ENCODE peak calls at places on chromosomes 7 and 10, in eight cellular contexts. O, N, A, W, P, R, B and Z are unnamed samples.

GRCh38 chr7:116259821-116260440 is 49.6 kb downstream of the TES start:
- DNase-seq in N (no peak), R (peak), B (no peak), P (no peak), W (peak), A (no peak), O (no peak), Z (no peak)

GRCh38 chr7:468141-468540 is 51.5 kb downstream of the PDGFA start:
- DNase-seq in B (no peak), P (no peak), A (no peak), W (no peak), O (no peak), R (no peak), N (no peak), Z (no peak)

GRCh38 chr10:46525824-46526681 is 30.4 kb downstream of the GPRIN2 start:
- DNase-seq in O (no peak), R (peak), W (no peak), P (no peak), B (no peak), A (no peak), N (no peak), Z (no peak)

GRCh38 chr10:116287906-116288501 is 15.0 kb upstream of the GFRA1 start:
- DNase-seq in O (peak), P (no peak), B (no peak), W (peak), R (peak), N (peak), A (peak), Z (no peak)

GRCh38 chr7:27697861-27698430 is 35.3 kb upstream of the HIBADH start:
- DNase-seq in A (peak), O (no peak), B (peak), R (no peak), P (no peak), W (peak), N (peak), Z (no peak)

GRCh38 chr10:33193867-33194521 is 140.5 kb downstream of the NRP1 start:
- DNase-seq in A (peak), W (peak), B (no peak), N (no peak), P (no peak), O (no peak), R (peak), Z (no peak)

GRCh38 chr10:12644380-12645144 is 295.2 kb downstream of the CAMK1D start:
- DNase-seq in A (no peak), B (no peak), P (no peak), O (no peak), W (no peak), R (no peak), N (peak), Z (no peak)

GRCh38 chr10:70442332-70442988 is 979 bp upstream of the NODAL start:
- DNase-seq in P (no peak), N (no peak), O (no peak), W (peak), B (no peak), A (no peak), R (no peak), Z (no peak)

GRCh38 chr7:117458977-117459583 is 20.7 kb upstream of the CFTR start:
- DNase-seq in A (no peak), N (peak), W (peak), R (peak), B (no peak), P (no peak), O (peak), Z (no peak)

GRCh38 chr10:31604141-31604540 is 285.1 kb downstream of the ZEB1 start:
- DNase-seq in P (no peak), A (no peak), O (no peak), W (no peak), N (no peak), R (peak), B (no peak), Z (no peak)

GRCh38 chr7:50227623-50228618 is 76.6 kb upstream of the IKZF1 start:
- DNase-seq in W (no peak), N (no peak), A (no peak), R (no peak), O (no peak), B (no peak), P (no peak), Z (no peak)

GRCh38 chr7:150875791-150876190 is 23.5 kb downstream of the AOC1 start:
- DNase-seq in O (no peak), W (no peak), N (no peak), B (no peak), R (no peak), P (no peak), A (no peak), Z (no peak)

GRCh38 chr10:61992059-61992460 is 90.6 kb downstream of the ARID5B start:
- DNase-seq in O (no peak), W (peak), R (peak), N (no peak), A (no peak), P (no peak), B (no peak), Z (no peak)

GRCh38 chr10:88193018-88193417 is 329.6 kb downstream of the PTEN start:
- DNase-seq in O (no peak), N (no peak), A (no peak), B (no peak), R (no peak), W (no peak), P (no peak), Z (no peak)
- TF ChIP-seq CTCF in O (no peak), N (no peak), A (no peak), B (no peak), R (no peak), W (no peak), P (no peak), Z (no peak)

DNA sequence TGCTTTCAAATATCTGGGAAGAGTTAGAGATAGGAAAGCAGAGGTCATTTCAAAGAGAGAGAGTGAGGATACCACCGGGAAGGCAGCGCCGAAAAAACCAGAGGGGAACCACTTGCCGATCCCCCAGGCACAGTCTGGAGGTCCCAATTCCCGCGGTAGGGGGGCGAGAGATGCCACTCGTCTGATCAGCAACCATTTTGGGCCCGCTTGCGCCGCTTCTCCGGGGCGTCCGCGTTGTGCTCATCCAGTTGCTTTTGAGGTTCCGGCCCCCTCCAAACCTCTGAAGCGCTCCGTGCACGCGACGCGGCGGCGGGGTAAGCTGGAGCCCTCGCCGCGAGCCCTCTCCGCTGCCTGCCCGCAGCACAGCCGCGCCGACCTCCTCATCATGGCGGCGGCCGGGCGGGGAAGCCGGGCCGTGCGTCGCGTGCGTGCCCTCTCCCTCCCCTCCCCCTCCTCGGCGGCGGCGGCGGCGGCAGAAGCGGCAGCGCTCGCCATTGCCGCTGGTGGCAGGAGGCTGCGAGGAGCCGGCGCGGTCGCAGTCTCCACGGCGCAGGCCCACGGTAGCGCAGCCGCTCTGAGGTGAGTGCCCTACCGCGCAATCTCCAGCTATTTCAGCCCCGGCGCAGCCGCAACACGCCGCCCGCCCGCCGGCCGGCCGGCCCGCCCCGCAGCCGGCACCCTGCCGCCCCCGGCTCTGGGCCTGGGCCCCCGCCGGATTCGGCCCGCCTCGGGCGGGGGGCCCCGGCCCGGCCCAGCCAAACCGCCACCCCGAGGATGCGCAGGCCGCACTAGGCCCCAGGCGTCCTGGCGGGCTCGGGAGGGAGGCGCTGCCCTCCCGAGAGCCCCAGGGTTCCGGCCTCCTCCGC is at the start of gene NRF1:
- DNase-seq in O (peak), P (peak), A (peak), W (peak), B (peak), N (peak), R (peak), Z (peak)
- TF ChIP-seq CTCF in O (peak), P (no peak), A (peak), W (no peak), B (peak), N (no peak), R (no peak), Z (no peak)

GRCh38 chr10:6297951-6298381 is 95.2 kb downstream of the PFKFB3 start:
- DNase-seq in P (no peak), R (no peak), N (no peak), O (no peak), B (no peak), W (peak), A (no peak), Z (no peak)
- TF ChIP-seq CTCF in P (no peak), R (no peak), N (no peak), O (no peak), B (no peak), W (no peak), A (no peak), Z (no peak)

GRCh38 chr10:78774999-78775711 is 293.6 kb upstream of the ZMIZ1 start:
- DNase-seq in W (no peak), N (no peak), P (no peak), R (no peak), A (peak), O (no peak), B (no peak), Z (no peak)
- TF ChIP-seq CTCF in W (no peak), N (no peak), P (no peak), R (peak), A (no peak), O (no peak), B (no peak), Z (no peak)

GRCh38 chr7:64888901-64889685 is 14.0 kb upstream of the ZNF273 start:
- DNase-seq in R (no peak), A (peak), P (peak), N (no peak), B (no peak), W (peak), O (no peak), Z (no peak)

GRCh38 chr7:64886956-64887545 is 16.0 kb upstream of the ZNF273 start:
- DNase-seq in R (no peak), B (no peak), P (no peak), O (no peak), A (no peak), W (no peak), N (no peak), Z (peak)

GRCh38 chr7:64888561-64888900 is 14.5 kb upstream of the ZNF273 start:
- DNase-seq in O (no peak), A (no peak), B (no peak), R (no peak), W (no peak), N (no peak), P (no peak), Z (no peak)

GRCh38 chr7:64889686-64890162 is 13.3 kb upstream of the ZNF273 start:
- DNase-seq in B (no peak), R (no peak), O (no peak), N (no peak), W (no peak), A (no peak), P (no peak), Z (no peak)

GRCh38 chr7:64887756-64888508 is 15.1 kb upstream of the ZNF273 start:
- DNase-seq in A (no peak), P (peak), B (no peak), W (no peak), O (no peak), N (no peak), R (no peak), Z (peak)
- TF ChIP-seq CTCF in A (peak), P (peak), B (no peak), W (peak), O (peak), N (peak), R (no peak), Z (peak)